ENCODE peak calls at places on chromosome 10, in five cellular contexts. T is NCI-H1105, A is GM19239, Y is posterior cingulate gyrus, U is mesendoderm. Z is an unnamed sample.

GRCh38 chr10:63720072-63720537 is 198.9 kb downstream of the REEP3 start:
- DNase-seq in U (peak; percentile 82), T (peak; percentile 39), Y (no peak), A (peak; percentile 28), Z (no peak)

GRCh38 chr10:59276928-59277327 is 85.4 kb downstream of the FAM13C start:
- DNase-seq in A (no peak), U (no peak), T (no peak), Y (no peak), Z (no peak)

GRCh38 chr10:36488579-36488978 is 636.8 kb upstream of the ANKRD30A start:
- DNase-seq in T (no peak), U (no peak), A (no peak), Y (no peak), Z (no peak)

GRCh38 chr10:110110338-110110737 is 97.1 kb upstream of the MXI1 start:
- DNase-seq in T (no peak), Y (no peak), U (no peak), A (no peak), Z (no peak)

GRCh38 chr10:107686095-107686494 is 521.6 kb upstream of the SORCS1 start:
- DNase-seq in T (no peak), A (no peak), U (no peak), Y (no peak), Z (no peak)

GRCh38 chr10:8174762-8175161 is 120.3 kb downstream of the GATA3 start:
- DNase-seq in Y (no peak), A (no peak), U (peak; percentile 71), T (no peak), Z (no peak)

GRCh38 chr10:129057856-129058663 is 409.0 kb upstream of the MGMT start:
- DNase-seq in Y (no peak), A (peak; percentile 25), U (no peak), T (no peak), Z (no peak)

GRCh38 chr10:23522345-23522744 is 83.5 kb downstream of the OTUD1 start:
- DNase-seq in A (no peak), T (no peak), Y (no peak), U (no peak), Z (no peak)

GRCh38 chr10:57593983-57594573 is 673.6 kb downstream of the IPMK start:
- DNase-seq in U (no peak), Y (no peak), T (no peak), A (no peak), Z (no peak)

GRCh38 chr10:3754727-3755439 is 30.1 kb downstream of the KLF6 start:
- DNase-seq in U (peak; percentile 47), T (no peak), A (no peak), Y (no peak), Z (peak; percentile 45)

GRCh38 chr10:59229451-59229850 is 53.0 kb downstream of the PHYHIPL start:
- DNase-seq in T (no peak), A (no peak), Y (no peak), U (no peak), Z (no peak)

GRCh38 chr10:78515037-78515872 is 481.6 kb downstream of the RPS24 start:
- DNase-seq in Y (no peak), A (no peak), T (no peak), U (no peak), Z (no peak)

GRCh38 chr10:61878411-61879051 is 23.0 kb upstream of the ARID5B start:
- DNase-seq in U (no peak), T (no peak), Y (no peak), A (no peak), Z (no peak)

GRCh38 chr10:88187472-88187871 is 324.0 kb downstream of the PTEN start:
- DNase-seq in U (no peak), Y (no peak), A (no peak), T (no peak), Z (no peak)

GRCh38 chr10:34739915-34740314 is 75.2 kb downstream of the PARD3 start:
- DNase-seq in Y (no peak), T (peak; percentile 78), A (no peak), U (peak; percentile 95), Z (no peak)

GRCh38 chr10:17217661-17218306 is 10.3 kb upstream of the VIM start:
- DNase-seq in T (no peak), U (no peak), A (no peak), Y (no peak), Z (no peak)

GRCh38 chr10:133474833-133475734 is 21.3 kb downstream of the SCART1 start:
- DNase-seq in U (no peak), A (no peak), Y (no peak), T (no peak), Z (peak; percentile 3)

GRCh38 chr10:125037145-125037544 is 95.2 kb downstream of the ZRANB1 start:
- DNase-seq in U (peak; percentile 82), Y (no peak), A (no peak), T (no peak), Z (no peak)

GRCh38 chr10:116992183-116992582 is 12.8 kb downstream of the SHTN1 start:
- DNase-seq in U (no peak), A (no peak), T (no peak), Y (no peak), Z (no peak)

GRCh38 chr10:71840177-71840711 is 10.8 kb downstream of the PSAP start:
- DNase-seq in T (peak; percentile 56), U (peak; percentile 99), A (no peak), Y (peak; percentile 77), Z (peak; percentile 62)

GRCh38 chr10:21929070-21929469 is 74.5 kb downstream of the DNAJC1 start:
- DNase-seq in T (no peak), Y (no peak), U (peak; percentile 52), A (no peak), Z (no peak)

GRCh38 chr10:50740351-50740688 is 584 bp downstream of the ASAH2B start:
- DNase-seq in U (no peak), A (no peak), Y (no peak), T (no peak), Z (peak; percentile 6)

GRCh38 chr10:81863771-81864170 is 11.2 kb upstream of the NRG3 start:
- DNase-seq in U (no peak), T (no peak), Y (no peak), A (no peak), Z (no peak)

GRCh38 chr10:20958225-20958624 is 61.1 kb upstream of the NEBL start:
- DNase-seq in U (no peak), A (no peak), Y (no peak), T (no peak), Z (no peak)

GRCh38 chr10:85528318-85528652 is 838.3 kb downstream of the GRID1 start:
- DNase-seq in T (no peak), A (no peak), Y (no peak), U (no peak), Z (no peak)

Z was measured in frontal cortex.